ENCODE peak calls at places on chromosomes 5 and 9, in five cellular contexts. J, H, N, V and T are unnamed samples.

GRCh38 chr5:150295172-150295611 is 5.6 kb upstream of the CAMK2A start:
- DNase-seq in J (no peak), H (peak), N (no peak), V (no peak), T (no peak)

GRCh38 chr9:113168809-113169208 is 18.0 kb downstream of the SLC31A2 start:
- DNase-seq in J (no peak), H (no peak), N (no peak), V (no peak), T (no peak)

GRCh38 chr9:10252174-10252573 is 360.6 kb downstream of the PTPRD start:
- DNase-seq in J (no peak), H (no peak), N (no peak), V (no peak), T (no peak)

GRCh38 chr5:1295650-1296037 is 776 bp upstream of the TERT start:
- DNase-seq in J (no peak), H (no peak), N (no peak), V (no peak), T (no peak)

GRCh38 chr5:177271113-177271512 is 32.4 kb downstream of the RAB24 start:
- DNase-seq in J (no peak), H (no peak), N (no peak), V (no peak), T (no peak)

GRCh38 chr9:78325343-78325742 is 28.4 kb downstream of the PSAT1 start:
- DNase-seq in J (peak), H (no peak), N (peak), V (no peak), T (no peak)

GRCh38 chr5:33816791-33817190 is 75.0 kb downstream of the ADAMTS12 start:
- DNase-seq in J (no peak), H (no peak), N (no peak), V (no peak), T (no peak)

GRCh38 chr5:135680713-135681112 is 101.9 kb upstream of the CXCL14 start:
- DNase-seq in J (no peak), H (no peak), N (no peak), V (no peak), T (no peak)

GRCh38 chr5:145697251-145698016 is 137.7 kb downstream of the PRELID2 start:
- DNase-seq in J (peak), H (peak), N (peak), V (no peak), T (peak)

GRCh38 chr9:134738869-134739659 is 97.5 kb downstream of the COL5A1 start:
- DNase-seq in J (peak), H (peak), N (peak), V (peak), T (peak)

GRCh38 chr9:36438536-36438935 is 38.5 kb upstream of the RNF38 start:
- DNase-seq in J (no peak), H (no peak), N (no peak), V (no peak), T (no peak)

GRCh38 chr9:135515083-135515511 is 6.1 kb upstream of the LCN1 start:
- DNase-seq in J (no peak), H (no peak), N (no peak), V (no peak), T (no peak)

GRCh38 chr5:95669540-95669939 is 13.3 kb downstream of the SPATA9 start:
- DNase-seq in J (no peak), H (no peak), N (no peak), V (no peak), T (no peak)

GRCh38 chr5:92775711-92776615 is 805.1 kb downstream of the NR2F1-AS1 start:
- DNase-seq in J (no peak), H (no peak), N (no peak), V (no peak), T (no peak)

GRCh38 chr9:110464321-110464720 is 115.2 kb downstream of the SVEP1 start:
- DNase-seq in J (no peak), H (no peak), N (peak), V (no peak), T (no peak)

GRCh38 chr9:115093550-115093949 is 24.4 kb downstream of the TNC start:
- DNase-seq in J (no peak), H (no peak), N (no peak), V (no peak), T (no peak)

GRCh38 chr5:135140805-135141204 is 106.8 kb upstream of the PITX1 start:
- DNase-seq in J (no peak), H (no peak), N (no peak), V (no peak), T (peak)

GRCh38 chr5:80973027-80973426 is 12.9 kb downstream of the RASGRF2 start:
- DNase-seq in J (no peak), H (no peak), N (no peak), V (no peak), T (no peak)

GRCh38 chr5:156094001-156094400 is 233.0 kb upstream of the SGCD start:
- DNase-seq in J (no peak), H (no peak), N (no peak), V (peak), T (peak)

GRCh38 chr9:134548618-134549017 is 93.0 kb upstream of the COL5A1 start:
- DNase-seq in J (no peak), H (no peak), N (no peak), V (no peak), T (no peak)

GRCh38 chr9:107137495-107138202 is 145.4 kb upstream of the RAD23B start:
- DNase-seq in J (peak), H (peak), N (peak), V (no peak), T (peak)

GRCh38 chr5:73861313-73861978 is 235.4 kb downstream of the ARHGEF28 start:
- DNase-seq in J (no peak), H (peak), N (no peak), V (no peak), T (no peak)

GRCh38 chr9:76654575-76654974 is 109.7 kb upstream of the PCA3 start:
- DNase-seq in J (no peak), H (no peak), N (no peak), V (no peak), T (no peak)

GRCh38 chr5:95963650-95964410 is 2.2 kb upstream of the ELL2 start:
- DNase-seq in J (no peak), H (no peak), N (no peak), V (no peak), T (no peak)

GRCh38 chr5:849651-850301 is 1.0 kb downstream of the ZDHHC11 start:
- DNase-seq in J (no peak), H (peak), N (peak), V (no peak), T (no peak)

GRCh38 chr5:91118802-91119201 is 264.3 kb downstream of the ARRDC3 start:
- DNase-seq in J (no peak), H (no peak), N (no peak), V (no peak), T (no peak)

GRCh38 chr9:111736714-111737113 is 58.0 kb downstream of the SHOC1 start:
- DNase-seq in J (no peak), H (no peak), N (no peak), V (no peak), T (no peak)

GRCh38 chr9:38036359-38037084 is 32.5 kb downstream of the SHB start:
- DNase-seq in J (no peak), H (no peak), N (peak), V (no peak), T (peak)

GRCh38 chr5:45532826-45533624 is 163.2 kb downstream of the HCN1 start:
- DNase-seq in J (no peak), H (no peak), N (no peak), V (no peak), T (no peak)

GRCh38 chr9:6049798-6050197 is 34.4 kb upstream of the RANBP6 start:
- DNase-seq in J (no peak), H (peak), N (peak), V (no peak), T (no peak)

GRCh38 chr5:172607213-172607793 is 33.8 kb upstream of the NEURL1B start:
- DNase-seq in J (no peak), H (no peak), N (no peak), V (no peak), T (no peak)
- TF ChIP-seq EP300 in J (no peak), H (no peak), N (no peak), V (no peak), T (no peak)

GRCh38 chr9:16619341-16619740 is 251.1 kb downstream of the BNC2 start:
- DNase-seq in J (no peak), H (no peak), N (no peak), V (no peak), T (no peak)

GRCh38 chr9:16616686-16617085 is 253.8 kb downstream of the BNC2 start:
- DNase-seq in J (no peak), H (no peak), N (no peak), V (no peak), T (no peak)

GRCh38 chr9:16618524-16618923 is 251.9 kb downstream of the BNC2 start:
- DNase-seq in J (no peak), H (no peak), N (no peak), V (no peak), T (no peak)

GRCh38 chr9:16622541-16622940 is 247.9 kb downstream of the BNC2 start:
- DNase-seq in J (no peak), H (no peak), N (no peak), V (no peak), T (no peak)

GRCh38 chr9:16619897-16620296 is 250.6 kb downstream of the BNC2 start:
- DNase-seq in J (no peak), H (no peak), N (no peak), V (no peak), T (no peak)
- TF ChIP-seq MAX in J (no peak), H (no peak), N (no peak), V (no peak), T (no peak)

DNA sequence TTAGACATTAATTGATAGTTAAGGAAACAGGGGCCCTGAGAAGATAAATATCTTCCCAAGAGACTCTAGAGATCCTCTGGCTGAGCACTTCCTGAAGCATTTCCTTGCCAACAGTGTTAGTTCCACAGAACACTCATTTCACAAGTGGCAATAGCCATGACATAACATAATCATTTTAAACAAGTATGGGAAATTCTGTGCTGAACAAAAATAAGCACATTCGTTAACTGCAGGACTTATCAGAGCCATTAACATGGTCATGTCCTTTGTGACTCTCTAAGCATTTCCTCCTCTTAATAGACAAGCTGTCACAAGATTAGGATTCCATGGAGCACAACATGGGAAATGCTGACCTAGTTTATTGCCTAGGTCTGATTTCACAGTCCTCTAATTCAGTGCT is 184.9 kb downstream of the SNX18 start:
- DNase-seq in J (no peak), H (no peak), N (no peak), V (no peak), T (no peak)
- H3K27ac ChIP-seq in J (peak), H (no peak), N (no peak), V (no peak), T (no peak)

GRCh38 chr5:104111622-104112021 is 549.0 kb upstream of the NUDT12 start:
- DNase-seq in J (no peak), H (peak), N (no peak), V (no peak), T (no peak)
- TF ChIP-seq EP300 in J (no peak), H (no peak), N (no peak), V (no peak), T (no peak)